ENCODE peak calls at places on chromosomes 2 and 18, in seven cellular contexts. G, R, X, D, C, K and P are unnamed samples.

GRCh38 chr2:39567507-39567906 is 98.2 kb upstream of the TMEM178A start:
- DNase-seq in G (peak; percentile 46), R (no peak), X (no peak), D (no peak), C (no peak), K (no peak), P (no peak)

GRCh38 chr18:28043631-28044030 is 133.3 kb downstream of the CDH2 start:
- DNase-seq in G (no peak), R (no peak), X (no peak), D (no peak), C (no peak), K (no peak), P (no peak)

GRCh38 chr18:8989855-8990254 is 112.6 kb upstream of the NDUFV2 start:
- DNase-seq in G (no peak), R (peak; percentile 22), X (no peak), D (no peak), C (no peak), K (no peak), P (no peak)

GRCh38 chr2:67455219-67456142 is 58.3 kb downstream of the ETAA1 start:
- DNase-seq in G (no peak), R (no peak), X (no peak), D (no peak), C (no peak), K (no peak), P (no peak)

GRCh38 chr2:83944174-83944573 is 514.9 kb downstream of the SUCLG1 start:
- DNase-seq in G (no peak), R (no peak), X (no peak), D (no peak), C (no peak), K (no peak), P (no peak)

GRCh38 chr2:88658318-88658717 is 31.1 kb upstream of the EIF2AK3 start:
- DNase-seq in G (peak; percentile 68), R (peak; percentile 61), X (no peak), D (no peak), C (no peak), K (no peak), P (no peak)

GRCh38 chr2:30741576-30741975 is 65.7 kb downstream of the CAPN13 start:
- DNase-seq in G (no peak), R (no peak), X (no peak), D (no peak), C (no peak), K (no peak), P (no peak)

GRCh38 chr2:239886781-239887180 is 138.4 kb downstream of the NDUFA10 start:
- DNase-seq in G (no peak), R (no peak), X (no peak), D (no peak), C (no peak), K (no peak), P (no peak)

GRCh38 chr2:108548221-108549003 is 14.1 kb downstream of the LIMS1 start:
- DNase-seq in G (peak; percentile 89), R (no peak), X (no peak), D (no peak), C (no peak), K (no peak), P (no peak)

GRCh38 chr2:195330513-195330956 is 326.5 kb upstream of the SLC39A10 start:
- DNase-seq in G (no peak), R (no peak), X (no peak), D (no peak), C (no peak), K (no peak), P (no peak)

GRCh38 chr2:137220438-137220998 is 455.2 kb downstream of the THSD7B start:
- DNase-seq in G (peak; percentile 46), R (peak; percentile 90), X (no peak), D (no peak), C (no peak), K (no peak), P (peak; percentile 20)

GRCh38 chr18:45566025-45566740 is 49.1 kb upstream of the SLC14A2 start:
- DNase-seq in G (peak; percentile 73), R (peak; percentile 93), X (no peak), D (no peak), C (no peak), K (no peak), P (no peak)

GRCh38 chr18:9827856-9828793 is 57.6 kb upstream of the TXNDC2 start:
- DNase-seq in G (peak; percentile 99), R (peak; percentile 98), X (no peak), D (peak; percentile 85), C (no peak), K (no peak), P (no peak)